ENCODE peak calls at places on chromosomes 1 and 21, in eight cellular contexts. Q, O, C, J, F, P, Y and B are unnamed samples.

GRCh38 chr1:91592716-91593477 is 92.2 kb downstream of the CDC7 start:
- DNase-seq in C (no peak), Q (no peak), Y (no peak), P (no peak), J (no peak), O (no peak), F (no peak), B (no peak)

GRCh38 chr1:220791287-220791686 is 4.6 kb downstream of the MTARC1 start:
- DNase-seq in Q (peak; percentile 48), Y (no peak), P (no peak), C (no peak), O (no peak), J (no peak), F (no peak), B (peak; percentile 42)

GRCh38 chr21:45280178-45280821 is 7.4 kb downstream of the POFUT2 start:
- DNase-seq in Q (no peak), J (no peak), Y (no peak), F (no peak), C (no peak), O (no peak), P (no peak), B (peak; percentile 78)

GRCh38 chr1:85629532-85629920 is 49.0 kb downstream of the CCN1 start:
- DNase-seq in O (no peak), Y (no peak), F (peak; percentile 57), C (no peak), P (no peak), Q (no peak), J (no peak), B (no peak)

GRCh38 chr1:209620484-209620879 is 31.7 kb downstream of the LAMB3 start:
- DNase-seq in C (peak; percentile 57), F (peak; percentile 31), Y (no peak), O (no peak), Q (no peak), J (no peak), P (no peak), B (no peak)

GRCh38 chr1:17984510-17985085 is 123.0 kb upstream of the IGSF21 start:
- DNase-seq in Q (no peak), Y (no peak), F (peak; percentile 4), P (peak; percentile 58), C (no peak), J (peak; percentile 3), O (no peak), B (no peak)

GRCh38 chr1:201042663-201043461 is 19.3 kb upstream of the KIF21B start:
- DNase-seq in J (peak; percentile 75), Q (peak; percentile 58), F (peak; percentile 82), P (peak; percentile 63), Y (peak; percentile 43), O (peak; percentile 51), C (peak; percentile 70), B (no peak)

GRCh38 chr1:192810253-192810880 is 1.5 kb downstream of the RGS2 start:
- DNase-seq in P (no peak), O (no peak), J (no peak), Q (peak; percentile 30), Y (no peak), F (peak; percentile 20), C (peak; percentile 82), B (no peak)

GRCh38 chr1:80924290-80924689 is 876.4 kb upstream of the ADGRL2 start:
- DNase-seq in Q (no peak), J (no peak), O (no peak), P (no peak), F (no peak), C (no peak), Y (no peak), B (no peak)

GRCh38 chr1:183881387-183882084 is 76.6 kb downstream of the RGL1 start:
- DNase-seq in J (peak; percentile 96), Q (peak; percentile 69), C (peak; percentile 86), P (no peak), Y (no peak), O (peak; percentile 36), F (peak; percentile 93), B (no peak)

GRCh38 chr1:171869097-171869496 is 27.8 kb downstream of the DNM3 start:
- DNase-seq in O (no peak), P (no peak), Y (no peak), J (peak; percentile 20), C (no peak), Q (no peak), F (no peak), B (no peak)

GRCh38 chr1:31421404-31422040 is 8.5 kb downstream of the SERINC2 start:
- DNase-seq in C (peak; percentile 32), O (no peak), Y (no peak), P (peak; percentile 34), F (no peak), J (peak; percentile 56), Q (no peak), B (no peak)

GRCh38 chr1:154751690-154752089 is 118.4 kb downstream of the KCNN3 start:
- DNase-seq in Y (no peak), Q (no peak), C (no peak), P (no peak), F (peak; percentile 84), O (no peak), J (no peak), B (no peak)

GRCh38 chr1:25952851-25953401 is 44.9 kb downstream of the PAFAH2 start:
- DNase-seq in P (no peak), J (no peak), Y (no peak), F (peak; percentile 45), O (no peak), Q (peak; percentile 66), C (peak; percentile 58), B (no peak)

GRCh38 chr1:79052829-79053449 is 46.4 kb upstream of the ADGRL4 start:
- DNase-seq in C (no peak), Q (no peak), O (no peak), Y (no peak), F (no peak), P (no peak), J (no peak), B (no peak)

GRCh38 chr21:36613064-36613463 is 85.9 kb upstream of the SIM2 start:
- DNase-seq in J (no peak), O (no peak), P (no peak), C (peak; percentile 79), F (no peak), Y (no peak), Q (no peak), B (no peak)

GRCh38 chr21:36613554-36613953 is 85.4 kb upstream of the SIM2 start:
- DNase-seq in C (no peak), F (no peak), O (no peak), Y (no peak), P (no peak), J (no peak), Q (no peak), B (no peak)

GRCh38 chr21:36609654-36610053 is 89.3 kb upstream of the SIM2 start:
- DNase-seq in P (no peak), O (no peak), Q (no peak), J (no peak), F (no peak), C (no peak), Y (no peak), B (no peak)

GRCh38 chr21:36610201-36610600 is 88.7 kb upstream of the SIM2 start:
- DNase-seq in F (peak; percentile 45), C (peak; percentile 57), O (no peak), J (no peak), Y (no peak), P (no peak), Q (no peak), B (no peak)

GRCh38 chr21:36615274-36615964 is 83.5 kb upstream of the SIM2 start:
- DNase-seq in F (no peak), Y (no peak), Q (no peak), O (no peak), P (no peak), J (no peak), C (no peak), B (no peak)
- TF ChIP-seq CTCF in F (peak; percentile 20), Y (no peak), Q (no peak), O (no peak), P (no peak), J (no peak), C (peak; percentile 5), B (peak; percentile 12)

DNA sequence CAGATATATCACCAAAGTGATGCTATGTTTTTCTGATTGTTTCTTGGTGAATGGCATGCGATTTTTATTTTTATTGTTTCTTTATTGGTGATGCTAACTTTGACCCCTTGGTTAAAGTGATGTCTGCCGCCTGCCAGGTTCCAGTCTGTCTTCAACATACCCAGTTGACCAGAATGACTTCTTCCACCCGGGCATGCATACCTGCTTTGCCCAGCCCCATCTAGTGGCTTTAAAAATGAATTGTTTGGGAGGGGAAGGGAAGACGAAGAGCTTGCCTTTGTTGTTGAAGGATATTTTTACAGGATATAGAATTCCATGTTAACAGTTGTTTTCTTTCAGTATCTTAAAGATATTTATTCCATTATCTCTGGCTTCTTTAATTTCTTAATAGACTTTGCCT is 65.1 kb downstream of the ATG4C start:
- DNase-seq in F (no peak), Q (no peak), J (no peak), O (no peak), C (no peak), Y (no peak), P (no peak), B (no peak)
- TF ChIP-seq CTCF in F (no peak), Q (no peak), J (no peak), O (peak; percentile 16), C (no peak), Y (no peak), P (no peak), B (peak; percentile 23)

DNA sequence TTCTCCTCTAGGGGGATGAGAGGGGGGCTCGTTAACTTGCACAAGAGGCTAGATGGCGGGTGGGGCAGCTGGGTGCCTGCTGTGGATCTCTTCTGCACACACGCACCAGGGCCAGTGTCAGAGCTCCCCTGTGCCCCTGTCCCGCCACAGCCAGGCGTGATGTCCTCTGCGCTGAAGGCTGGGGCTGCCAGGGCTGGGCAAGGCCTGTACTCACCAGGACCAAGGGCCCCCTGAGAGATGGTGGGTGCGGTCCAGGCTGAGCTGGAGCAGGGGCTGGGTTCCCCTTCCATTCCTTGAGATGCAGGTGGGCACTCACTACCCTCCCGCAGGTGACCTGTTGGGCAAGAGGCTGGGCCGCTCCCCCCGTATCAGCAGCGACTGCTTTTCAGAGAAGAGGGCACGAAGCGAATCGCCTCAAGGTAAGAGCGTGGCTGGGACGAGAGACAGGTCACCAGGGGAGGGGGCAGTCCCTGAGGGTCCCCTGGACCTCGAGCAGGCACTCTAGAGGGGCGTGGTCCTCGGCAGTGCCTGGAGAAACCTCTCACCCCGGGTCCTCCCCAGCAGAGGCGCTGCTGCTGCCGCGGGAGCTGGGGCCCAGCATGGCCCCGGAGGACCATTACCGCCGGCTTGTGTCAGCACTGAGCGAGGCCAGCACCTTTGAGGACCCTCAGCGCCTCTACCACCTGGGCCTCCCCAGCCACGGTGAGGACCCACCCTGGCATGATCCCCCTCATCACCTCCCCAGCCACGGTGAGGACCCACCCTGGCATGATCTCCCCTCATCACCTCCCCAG is 15.2 kb downstream of the SAMD11 start:
- DNase-seq in Y (no peak), J (no peak), C (no peak), F (no peak), P (no peak), O (no peak), Q (no peak), B (no peak)
- TF ChIP-seq CTCF in Y (no peak), J (no peak), C (no peak), F (no peak), P (no peak), O (no peak), Q (no peak), B (no peak)

DNA sequence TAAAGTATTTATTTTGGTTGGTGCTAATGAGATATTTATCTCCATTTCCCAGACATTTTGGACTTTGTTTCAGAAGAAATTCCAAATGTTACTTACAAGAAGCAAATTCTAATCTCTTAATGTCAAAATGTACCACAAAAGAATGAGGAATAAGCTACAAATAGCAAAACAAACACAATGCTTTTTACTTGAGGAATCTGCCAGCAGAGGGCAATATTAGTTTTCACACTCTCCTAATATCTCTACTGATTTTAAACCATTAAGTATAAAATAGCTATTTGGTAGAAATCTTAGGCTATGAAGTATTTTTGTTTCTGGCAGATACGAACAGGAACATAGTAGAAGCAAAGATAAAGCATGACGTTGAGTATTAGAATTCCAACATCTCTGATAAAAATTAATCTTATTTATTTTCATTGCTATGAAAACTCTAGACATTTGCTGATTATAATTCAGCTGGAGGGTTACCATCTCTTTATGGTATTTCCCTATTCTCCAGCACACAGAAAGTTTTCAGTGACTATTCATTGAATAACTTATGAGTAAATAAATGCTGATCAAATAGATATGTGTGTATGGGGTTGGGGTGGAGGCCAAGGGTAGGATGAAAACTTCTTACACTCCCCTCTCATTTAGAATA is 13.4 kb upstream of the HMCN1 start:
- DNase-seq in Q (no peak), C (peak; percentile 64), P (no peak), J (peak; percentile 18), O (no peak), Y (no peak), F (peak; percentile 78), B (no peak)
- TF ChIP-seq CTCF in Q (peak; percentile 68), C (peak; percentile 57), P (peak; percentile 73), J (peak; percentile 63), O (peak; percentile 69), Y (no peak), F (peak; percentile 54), B (peak; percentile 76)